ENCODE peak calls at places on chromosomes 6 and 20, in seven cellular contexts. One of them, this sample, is unnamed.

GRCh38 chr20:8309638-8310037 is 177.6 kb downstream of the PLCB1 start:
- DNase-seq in activated naive CD8-positive, alpha-beta T cell treated with anti-CD3 and anti-CD28 coated beads, Interleukin-2, amount 50 U/mL, for 24 hours: no peak
- DNase-seq in cardiac muscle cell: peak
- DNase-seq in CD4-positive, alpha-beta T cell: no peak
- DNase-seq in stimulated activated CD8-positive, alpha-beta memory T cell treated with anti-CD3 and anti-CD28 coated beads, Interleukin-7, amount 100 ng/mL, for 4 hours: no peak
- DNase-seq in aorta: no peak
- DNase-seq in SJSA1: no peak
- DNase-seq in this sample: no peak

GRCh38 chr20:59772373-59772705 is 161.1 kb downstream of the SYCP2 start:
- DNase-seq in aorta: peak
- DNase-seq in cardiac muscle cell: no peak
- DNase-seq in activated naive CD8-positive, alpha-beta T cell treated with anti-CD3 and anti-CD28 coated beads, Interleukin-2, amount 50 U/mL, for 24 hours: no peak
- DNase-seq in CD4-positive, alpha-beta T cell: no peak
- DNase-seq in SJSA1: no peak
- DNase-seq in stimulated activated CD8-positive, alpha-beta memory T cell treated with anti-CD3 and anti-CD28 coated beads, Interleukin-7, amount 100 ng/mL, for 4 hours: no peak
- DNase-seq in this sample: no peak

GRCh38 chr20:14799671-14800070 is 462.3 kb upstream of the FLRT3 start:
- DNase-seq in cardiac muscle cell: no peak
- DNase-seq in CD4-positive, alpha-beta T cell: no peak
- DNase-seq in SJSA1: no peak
- DNase-seq in stimulated activated CD8-positive, alpha-beta memory T cell treated with anti-CD3 and anti-CD28 coated beads, Interleukin-7, amount 100 ng/mL, for 4 hours: no peak
- DNase-seq in activated naive CD8-positive, alpha-beta T cell treated with anti-CD3 and anti-CD28 coated beads, Interleukin-2, amount 50 U/mL, for 24 hours: no peak
- DNase-seq in aorta: no peak
- DNase-seq in this sample: no peak

GRCh38 chr6:134744301-134744700 is 205.6 kb downstream of the ALDH8A1 start:
- DNase-seq in aorta: no peak
- DNase-seq in stimulated activated CD8-positive, alpha-beta memory T cell treated with anti-CD3 and anti-CD28 coated beads, Interleukin-7, amount 100 ng/mL, for 4 hours: no peak
- DNase-seq in activated naive CD8-positive, alpha-beta T cell treated with anti-CD3 and anti-CD28 coated beads, Interleukin-2, amount 50 U/mL, for 24 hours: no peak
- DNase-seq in cardiac muscle cell: no peak
- DNase-seq in SJSA1: no peak
- DNase-seq in CD4-positive, alpha-beta T cell: no peak
- DNase-seq in this sample: no peak

GRCh38 chr6:61909541-61909940 is 376.5 kb downstream of the KHDRBS2 start:
- DNase-seq in aorta: no peak
- DNase-seq in cardiac muscle cell: no peak
- DNase-seq in CD4-positive, alpha-beta T cell: no peak
- DNase-seq in activated naive CD8-positive, alpha-beta T cell treated with anti-CD3 and anti-CD28 coated beads, Interleukin-2, amount 50 U/mL, for 24 hours: no peak
- DNase-seq in stimulated activated CD8-positive, alpha-beta memory T cell treated with anti-CD3 and anti-CD28 coated beads, Interleukin-7, amount 100 ng/mL, for 4 hours: no peak
- DNase-seq in SJSA1: no peak
- DNase-seq in this sample: no peak

GRCh38 chr6:18693923-18694322 is 306.8 kb downstream of the RNF144B start:
- DNase-seq in stimulated activated CD8-positive, alpha-beta memory T cell treated with anti-CD3 and anti-CD28 coated beads, Interleukin-7, amount 100 ng/mL, for 4 hours: no peak
- DNase-seq in aorta: no peak
- DNase-seq in activated naive CD8-positive, alpha-beta T cell treated with anti-CD3 and anti-CD28 coated beads, Interleukin-2, amount 50 U/mL, for 24 hours: no peak
- DNase-seq in SJSA1: no peak
- DNase-seq in CD4-positive, alpha-beta T cell: no peak
- DNase-seq in cardiac muscle cell: no peak
- DNase-seq in this sample: no peak

GRCh38 chr6:166998256-166999144 is 697 bp upstream of the CEP43 start:
- DNase-seq in aorta: peak
- DNase-seq in CD4-positive, alpha-beta T cell: no peak
- DNase-seq in cardiac muscle cell: no peak
- DNase-seq in activated naive CD8-positive, alpha-beta T cell treated with anti-CD3 and anti-CD28 coated beads, Interleukin-2, amount 50 U/mL, for 24 hours: peak
- DNase-seq in stimulated activated CD8-positive, alpha-beta memory T cell treated with anti-CD3 and anti-CD28 coated beads, Interleukin-7, amount 100 ng/mL, for 4 hours: no peak
- DNase-seq in SJSA1: peak
- DNase-seq in this sample: no peak

GRCh38 chr6:33668914-33669313 is 42.6 kb downstream of the UQCC2 start:
- DNase-seq in stimulated activated CD8-positive, alpha-beta memory T cell treated with anti-CD3 and anti-CD28 coated beads, Interleukin-7, amount 100 ng/mL, for 4 hours: no peak
- DNase-seq in activated naive CD8-positive, alpha-beta T cell treated with anti-CD3 and anti-CD28 coated beads, Interleukin-2, amount 50 U/mL, for 24 hours: no peak
- DNase-seq in aorta: no peak
- DNase-seq in cardiac muscle cell: no peak
- DNase-seq in CD4-positive, alpha-beta T cell: peak
- DNase-seq in SJSA1: no peak
- DNase-seq in this sample: peak

GRCh38 chr6:96834070-96834469 is 3.2 kb downstream of the GPR63 start:
- DNase-seq in SJSA1: no peak
- DNase-seq in CD4-positive, alpha-beta T cell: no peak
- DNase-seq in cardiac muscle cell: no peak
- DNase-seq in aorta: no peak
- DNase-seq in stimulated activated CD8-positive, alpha-beta memory T cell treated with anti-CD3 and anti-CD28 coated beads, Interleukin-7, amount 100 ng/mL, for 4 hours: no peak
- DNase-seq in activated naive CD8-positive, alpha-beta T cell treated with anti-CD3 and anti-CD28 coated beads, Interleukin-2, amount 50 U/mL, for 24 hours: no peak
- DNase-seq in this sample: no peak

GRCh38 chr6:112951829-112952228 is 604.7 kb downstream of the RFPL4B start:
- DNase-seq in stimulated activated CD8-positive, alpha-beta memory T cell treated with anti-CD3 and anti-CD28 coated beads, Interleukin-7, amount 100 ng/mL, for 4 hours: no peak
- DNase-seq in SJSA1: no peak
- DNase-seq in cardiac muscle cell: peak
- DNase-seq in aorta: no peak
- DNase-seq in CD4-positive, alpha-beta T cell: no peak
- DNase-seq in activated naive CD8-positive, alpha-beta T cell treated with anti-CD3 and anti-CD28 coated beads, Interleukin-2, amount 50 U/mL, for 24 hours: no peak
- DNase-seq in this sample: no peak